ENCODE peak calls at places on chromosomes 3 and 15, in nine cellular contexts. T is CD8-positive, alpha-beta T cell; S is neural progenitor cell; P is prostate gland; F is ovary; Q is GM23338; E is pancreas; J is A549; O is cardiac muscle cell. N is an unnamed sample.
A peak's percentile ranks its signal among the peaks of the same experiment; 100 is the strongest.

GRCh38 chr15:52427804-52428203 is 100.9 kb downstream of the MYO5A start:
- DNase-seq in T (no peak), S (peak; percentile 53), P (no peak), F (peak; percentile 25), Q (no peak), E (no peak), J (no peak), O (peak; percentile 15), N (no peak)

GRCh38 chr15:38217181-38217580 is 35.5 kb upstream of the SPRED1 start:
- DNase-seq in T (no peak), S (no peak), P (no peak), F (no peak), Q (no peak), E (no peak), J (peak; percentile 33), O (no peak), N (no peak)

GRCh38 chr3:70829101-70829500 is 516.7 kb upstream of the MDFIC2 start:
- DNase-seq in T (no peak), S (no peak), P (no peak), F (peak; percentile 45), Q (no peak), E (no peak), J (peak; percentile 9), O (no peak), N (no peak)

GRCh38 chr3:178060406-178060805 is 475.8 kb upstream of the KCNMB2 start:
- DNase-seq in T (no peak), S (no peak), P (no peak), F (peak; percentile 36), Q (no peak), E (no peak), J (no peak), O (no peak), N (no peak)

GRCh38 chr3:123076496-123077418 is 9.9 kb downstream of the PDIA5 start:
- DNase-seq in T (no peak), S (no peak), P (peak; percentile 79), F (peak; percentile 73), Q (no peak), E (peak; percentile 61), J (no peak), O (no peak), N (no peak)

GRCh38 chr15:50046159-50046558 is 72.9 kb downstream of the ATP8B4 start:
- DNase-seq in T (no peak), S (no peak), P (no peak), F (no peak), Q (no peak), E (no peak), J (no peak), O (no peak), N (no peak)

GRCh38 chr3:142087676-142088075 is 61.7 kb downstream of the TFDP2 start:
- DNase-seq in T (no peak), S (no peak), P (no peak), F (no peak), Q (no peak), E (no peak), J (no peak), O (no peak), N (no peak)

GRCh38 chr3:167644611-167645010 is 9.1 kb downstream of the WDR49 start:
- DNase-seq in T (no peak), S (no peak), P (no peak), F (no peak), Q (no peak), E (no peak), J (no peak), O (no peak), N (no peak)

GRCh38 chr3:69082805-69083204 is 1.9 kb upstream of the ARL6IP5 start:
- DNase-seq in T (no peak), S (no peak), P (no peak), F (no peak), Q (no peak), E (no peak), J (peak; percentile 43), O (peak; percentile 58), N (no peak)

GRCh38 chr3:146374146-146374545 is 95.2 kb downstream of the PLSCR2 start:
- DNase-seq in T (no peak), S (no peak), P (no peak), F (no peak), Q (no peak), E (no peak), J (peak; percentile 47), O (no peak), N (no peak)

GRCh38 chr3:21310891-21311290 is 440.1 kb downstream of the ZNF385D start:
- DNase-seq in T (no peak), S (no peak), P (no peak), F (no peak), Q (no peak), E (no peak), J (no peak), O (no peak), N (no peak)

GRCh38 chr3:14623569-14624051 is 28.0 kb upstream of the CCDC174 start:
- DNase-seq in T (no peak), S (no peak), P (peak; percentile 80), F (no peak), Q (no peak), E (no peak), J (no peak), O (no peak), N (no peak)

GRCh38 chr15:88744548-88745020 is 58.7 kb upstream of the ACAN start:
- DNase-seq in T (no peak), S (peak; percentile 55), P (no peak), F (no peak), Q (peak; percentile 62), E (no peak), J (no peak), O (peak; percentile 60), N (no peak)

GRCh38 chr3:18778602-18779001 is 353.5 kb upstream of the SATB1 start:
- DNase-seq in T (no peak), S (no peak), P (no peak), F (no peak), Q (no peak), E (no peak), J (no peak), O (no peak), N (no peak)

GRCh38 chr3:157135671-157136396 is 24.1 kb downstream of the CCNL1 start:
- DNase-seq in T (no peak), S (no peak), P (no peak), F (peak; percentile 49), Q (no peak), E (peak; percentile 47), J (peak; percentile 51), O (peak; percentile 45), N (no peak)
- TF ChIP-seq CTCF in T (no peak), S (no peak), P (no peak), F (no peak), Q (peak; percentile 40), E (no peak), J (peak; percentile 27), O (peak; percentile 25), N (no peak)

GRCh38 chr15:65771870-65772269 is 20.2 kb downstream of the DENND4A start:
- DNase-seq in T (no peak), S (no peak), P (no peak), F (no peak), Q (no peak), E (no peak), J (no peak), O (no peak), N (no peak)

GRCh38 chr15:65772909-65773308 is 19.2 kb downstream of the DENND4A start:
- DNase-seq in T (no peak), S (no peak), P (no peak), F (no peak), Q (no peak), E (no peak), J (no peak), O (no peak), N (no peak)

GRCh38 chr15:65777053-65777452 is 15.0 kb downstream of the DENND4A start:
- DNase-seq in T (no peak), S (no peak), P (no peak), F (no peak), Q (no peak), E (no peak), J (no peak), O (no peak), N (no peak)

GRCh38 chr15:65769482-65769881 is 22.6 kb downstream of the DENND4A start:
- DNase-seq in T (no peak), S (no peak), P (no peak), F (no peak), Q (no peak), E (no peak), J (no peak), O (no peak), N (no peak)

DNA sequence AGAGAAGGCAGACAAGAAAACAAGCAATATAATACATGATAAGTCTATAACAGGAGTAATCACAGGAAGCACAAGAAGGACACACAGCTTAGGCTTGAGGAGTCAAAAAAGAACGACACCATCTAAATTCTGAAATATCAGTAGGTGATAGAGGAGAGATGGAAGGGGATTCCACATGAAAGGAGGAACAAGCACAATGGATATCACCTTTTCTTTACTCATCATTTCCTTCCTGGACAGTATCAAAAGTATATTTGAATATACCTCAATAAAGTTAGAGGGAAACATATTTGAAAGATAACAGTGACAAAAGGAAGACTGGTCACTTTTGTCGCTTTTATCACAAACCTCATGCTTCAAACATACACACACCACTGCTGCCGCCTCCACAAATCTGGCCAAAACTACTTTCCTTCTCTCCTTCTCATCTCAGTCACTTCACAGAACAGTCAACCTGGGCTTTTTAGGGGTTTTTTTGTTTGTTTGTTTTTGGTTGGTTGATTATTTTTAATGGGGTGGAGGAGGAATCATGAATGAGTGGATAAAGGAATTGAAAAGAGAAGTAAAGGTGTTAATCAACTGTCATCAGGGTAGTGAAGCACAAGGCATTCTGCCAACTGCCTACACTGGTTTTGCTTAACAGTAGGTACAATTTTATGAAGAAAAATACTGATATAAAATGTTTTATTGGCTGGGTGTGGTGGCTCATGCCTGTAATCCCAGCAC is 18.5 kb downstream of the DENND4A start:
- DNase-seq in T (no peak), S (no peak), P (no peak), F (no peak), Q (no peak), E (no peak), J (no peak), O (no peak), N (no peak)
- H3K4me1 ChIP-seq in T (peaks cover 31% of the 10 kb centered on the region), S (no peaks in the 10 kb centered on the region), P (no peaks in the 10 kb centered on the region), F (peaks cover 10% of the 10 kb centered on the region), Q (peaks cover 32% of the 10 kb centered on the region), E (peaks cover 12% of the 10 kb centered on the region), J (no peaks in the 10 kb centered on the region), O (no peaks in the 10 kb centered on the region), N (peaks cover 16% of the 10 kb centered on the region)

GRCh38 chr3:75001330-75001729 is 386.9 kb upstream of the CNTN3 start:
- DNase-seq in T (no peak), S (no peak), P (no peak), F (no peak), Q (peak; percentile 37), E (no peak), J (peak; percentile 9), O (peak; percentile 6), N (no peak)
- TF ChIP-seq CTCF in T (no peak), S (peak; percentile 60), P (no peak), F (no peak), Q (peak; percentile 53), E (no peak), J (no peak), O (peak; percentile 13), N (no peak)

DNA sequence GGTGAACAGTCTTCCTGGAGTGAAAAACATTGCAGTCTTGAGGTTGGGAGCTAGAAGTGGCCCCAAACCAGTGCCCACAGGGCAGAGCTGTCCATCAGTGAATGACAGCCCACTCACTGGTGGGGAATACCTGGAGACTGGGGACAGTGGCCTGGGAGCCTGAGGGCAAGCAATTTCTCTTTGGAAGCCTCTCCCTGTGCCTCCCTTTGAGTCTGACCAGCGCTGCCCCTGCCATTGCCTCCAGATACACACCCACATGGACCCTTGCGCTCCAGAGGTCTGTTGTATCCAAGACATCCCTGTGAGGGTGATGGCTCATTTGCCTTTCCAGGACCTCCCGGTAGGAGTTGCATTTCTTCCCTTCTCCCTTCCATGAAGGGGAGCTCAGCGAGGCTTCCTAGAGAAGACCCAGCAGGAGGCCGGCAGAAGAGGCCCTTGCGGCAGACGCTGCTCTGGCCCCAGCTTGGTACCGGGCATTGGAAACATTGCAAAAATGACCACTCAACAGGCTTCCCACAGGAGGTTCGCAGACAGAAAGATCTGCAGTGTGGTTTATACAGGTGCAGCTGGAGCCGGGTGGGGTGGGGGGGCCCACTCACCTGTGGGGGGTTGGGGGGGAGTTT is 38.5 kb downstream of the KLF13 start:
- DNase-seq in T (no peak), S (no peak), P (no peak), F (no peak), Q (no peak), E (no peak), J (no peak), O (no peak), N (no peak)
- H3K4me1 ChIP-seq in T (peaks cover 97% of the 10 kb centered on the region), S (peaks cover 51% of the 10 kb centered on the region), P (peaks cover 11% of the 10 kb centered on the region), F (peaks cover 12% of the 10 kb centered on the region), Q (peaks cover 81% of the 10 kb centered on the region), E (peaks cover 76% of the 10 kb centered on the region), J (peaks cover 14% of the 10 kb centered on the region), O (peaks cover 69% of the 10 kb centered on the region), N (peaks cover 78% of the 10 kb centered on the region)

N was measured in mucosa of descending colon.